ENCODE peak calls at places on chromosomes 13 and 19, in six cellular contexts. C is WTC11; H is neural progenitor cell; S is NCI-H1092; D is stimulated activated naive CD8-positive, alpha-beta T cell treated with anti-CD3 and anti-CD28 coated beads, Interleukin-15, Interleukin-2, amounts not matched to agents 100 U/mL and 50 U/mL, for 24 hours; X is MCF 10A. V is an unnamed sample.

GRCh38 chr19:7440188-7440975 is 48.5 kb downstream of the PEX11G start:
- DNase-seq in S (no peak), C (no peak), X (no peak), D (no peak), H (no peak), V (no peak)

GRCh38 chr19:28472843-28473242 is 740.1 kb downstream of the UQCRFS1 start:
- DNase-seq in X (no peak), S (no peak), D (no peak), C (no peak), H (no peak), V (no peak)

GRCh38 chr13:107650081-107650701 is 565.1 kb downstream of the LIG4 start:
- DNase-seq in S (no peak), H (peak), C (peak), D (peak), X (peak), V (peak)

GRCh38 chr13:74205313-74205690 is 71.1 kb upstream of the KLF12 start:
- DNase-seq in C (no peak), D (no peak), H (no peak), S (no peak), X (no peak), V (no peak)

GRCh38 chr19:5050016-5050656 is 81.2 kb downstream of the KDM4B start:
- DNase-seq in C (no peak), S (no peak), H (no peak), D (no peak), X (no peak), V (no peak)

GRCh38 chr13:51292000-51292550 is 47.4 kb upstream of the SERPINE3 start:
- DNase-seq in S (no peak), D (no peak), C (no peak), X (peak), H (no peak), V (no peak)

GRCh38 chr13:25171517-25172302 is at the start of gene AMER2:
- DNase-seq in D (peak), X (no peak), S (peak), H (peak), C (peak), V (peak)

GRCh38 chr19:16340092-16340491 is 15.5 kb downstream of the KLF2 start:
- DNase-seq in H (no peak), C (no peak), X (no peak), D (no peak), S (no peak), V (no peak)

GRCh38 chr13:113489549-113490495 is 689 bp downstream of the DCUN1D2 start:
- DNase-seq in C (peak), H (no peak), D (peak), S (peak), X (peak), V (peak)

GRCh38 chr19:1613808-1614570 is 8.7 kb upstream of the UQCR11 start:
- DNase-seq in S (no peak), C (no peak), D (no peak), H (no peak), X (no peak), V (no peak)

GRCh38 chr13:51614350-51614786 is 30.1 kb downstream of the WDFY2 start:
- DNase-seq in D (peak), X (no peak), C (no peak), H (no peak), S (peak), V (no peak)